ENCODE peak calls at places on chromosome 12, in nine cellular contexts. One of them, this sample, is unnamed.

GRCh38 chr12:100472325-100472724 is 1.3 kb upstream of the NR1H4 start:
- DNase-seq in mammary epithelial cell: no peak
- DNase-seq in hippocampal formation: no peak
- DNase-seq in MCF 10A: peak
- DNase-seq in stimulated activated CD8-positive, alpha-beta memory T cell treated with anti-CD3 and anti-CD28 coated beads, Interleukin-15, amount 100 ng/mL, for 24 hours: no peak
- DNase-seq in hypothalamus: no peak
- DNase-seq in fibroblast of mammary gland: no peak
- DNase-seq in AG04450: no peak
- DNase-seq in GM03348: no peak
- DNase-seq in this sample: no peak

GRCh38 chr12:59046763-59047534 is 126.6 kb upstream of the LRIG3 start:
- DNase-seq in AG04450: no peak
- DNase-seq in MCF 10A: peak
- DNase-seq in stimulated activated CD8-positive, alpha-beta memory T cell treated with anti-CD3 and anti-CD28 coated beads, Interleukin-15, amount 100 ng/mL, for 24 hours: no peak
- DNase-seq in mammary epithelial cell: peak
- DNase-seq in hypothalamus: no peak
- DNase-seq in hippocampal formation: no peak
- DNase-seq in GM03348: no peak
- DNase-seq in fibroblast of mammary gland: no peak
- DNase-seq in this sample: no peak

GRCh38 chr12:78880078-78880477 is 15.5 kb downstream of the SYT1 start:
- DNase-seq in AG04450: no peak
- DNase-seq in fibroblast of mammary gland: peak
- DNase-seq in MCF 10A: no peak
- DNase-seq in GM03348: no peak
- DNase-seq in hypothalamus: no peak
- DNase-seq in stimulated activated CD8-positive, alpha-beta memory T cell treated with anti-CD3 and anti-CD28 coated beads, Interleukin-15, amount 100 ng/mL, for 24 hours: no peak
- DNase-seq in hippocampal formation: no peak
- DNase-seq in mammary epithelial cell: no peak
- DNase-seq in this sample: no peak

GRCh38 chr12:76942276-76942675 is 63.5 kb upstream of the CSRP2 start:
- DNase-seq in GM03348: peak
- DNase-seq in mammary epithelial cell: peak
- DNase-seq in MCF 10A: no peak
- DNase-seq in hypothalamus: no peak
- DNase-seq in AG04450: peak
- DNase-seq in fibroblast of mammary gland: peak
- DNase-seq in stimulated activated CD8-positive, alpha-beta memory T cell treated with anti-CD3 and anti-CD28 coated beads, Interleukin-15, amount 100 ng/mL, for 24 hours: no peak
- DNase-seq in hippocampal formation: no peak
- DNase-seq in this sample: no peak

GRCh38 chr12:105076098-105076497 is 8.2 kb downstream of the ALDH1L2 start:
- DNase-seq in AG04450: no peak
- DNase-seq in mammary epithelial cell: peak
- DNase-seq in hypothalamus: no peak
- DNase-seq in stimulated activated CD8-positive, alpha-beta memory T cell treated with anti-CD3 and anti-CD28 coated beads, Interleukin-15, amount 100 ng/mL, for 24 hours: no peak
- DNase-seq in MCF 10A: peak
- DNase-seq in hippocampal formation: no peak
- DNase-seq in fibroblast of mammary gland: peak
- DNase-seq in GM03348: peak
- DNase-seq in this sample: no peak

GRCh38 chr12:130422676-130423075 is 85.0 kb downstream of the PIWIL1 start:
- DNase-seq in fibroblast of mammary gland: no peak
- DNase-seq in hippocampal formation: no peak
- DNase-seq in MCF 10A: no peak
- DNase-seq in AG04450: no peak
- DNase-seq in stimulated activated CD8-positive, alpha-beta memory T cell treated with anti-CD3 and anti-CD28 coated beads, Interleukin-15, amount 100 ng/mL, for 24 hours: no peak
- DNase-seq in hypothalamus: no peak
- DNase-seq in mammary epithelial cell: no peak
- DNase-seq in GM03348: no peak
- DNase-seq in this sample: no peak

GRCh38 chr12:43976027-43976426 is 140.1 kb downstream of the TMEM117 start:
- DNase-seq in GM03348: no peak
- DNase-seq in hypothalamus: no peak
- DNase-seq in MCF 10A: no peak
- DNase-seq in mammary epithelial cell: no peak
- DNase-seq in stimulated activated CD8-positive, alpha-beta memory T cell treated with anti-CD3 and anti-CD28 coated beads, Interleukin-15, amount 100 ng/mL, for 24 hours: no peak
- DNase-seq in AG04450: no peak
- DNase-seq in hippocampal formation: no peak
- DNase-seq in fibroblast of mammary gland: peak
- DNase-seq in this sample: no peak

GRCh38 chr12:47534695-47535094 is 171.1 kb downstream of the RPAP3 start:
- DNase-seq in stimulated activated CD8-positive, alpha-beta memory T cell treated with anti-CD3 and anti-CD28 coated beads, Interleukin-15, amount 100 ng/mL, for 24 hours: no peak
- DNase-seq in hypothalamus: no peak
- DNase-seq in hippocampal formation: no peak
- DNase-seq in AG04450: no peak
- DNase-seq in mammary epithelial cell: peak
- DNase-seq in MCF 10A: peak
- DNase-seq in GM03348: peak
- DNase-seq in fibroblast of mammary gland: peak
- DNase-seq in this sample: no peak

GRCh38 chr12:19068137-19068536 is 61.4 kb upstream of the PLEKHA5 start:
- DNase-seq in AG04450: no peak
- DNase-seq in mammary epithelial cell: no peak
- DNase-seq in hippocampal formation: no peak
- DNase-seq in GM03348: no peak
- DNase-seq in fibroblast of mammary gland: no peak
- DNase-seq in hypothalamus: no peak
- DNase-seq in stimulated activated CD8-positive, alpha-beta memory T cell treated with anti-CD3 and anti-CD28 coated beads, Interleukin-15, amount 100 ng/mL, for 24 hours: no peak
- DNase-seq in MCF 10A: no peak
- DNase-seq in this sample: no peak

This sample was measured in Daoy.